ENCODE peak calls at places on chromosomes 16 and 17, in four cellular contexts. H is heart right ventricle, R is progenitor cell of endocrine pancreas, D is lower lobe of right lung. P is an unnamed sample.

GRCh38 chr17:40363480-40363838 is 1.1 kb downstream of the GJD3 start:
- DNase-seq in H (peak), R (no peak), D (peak), P (no peak)

GRCh38 chr16:58306327-58306726 is 11.5 kb upstream of the PRSS54 start:
- DNase-seq in H (no peak), R (no peak), D (no peak), P (peak)

GRCh38 chr17:12114686-12115418 is 94.2 kb downstream of the MAP2K4 start:
- DNase-seq in H (no peak), R (no peak), D (no peak), P (no peak)

GRCh38 chr17:81193051-81193410 is 27.0 kb upstream of the AATK start:
- DNase-seq in H (no peak), R (no peak), D (no peak), P (no peak)

GRCh38 chr16:46573008-46573833 is 48.0 kb downstream of the SHCBP1 start:
- DNase-seq in H (no peak), R (no peak), D (no peak), P (peak)

GRCh38 chr16:88790312-88791150 is 5.5 kb upstream of the PIEZO1 start:
- DNase-seq in H (no peak), R (no peak), D (peak), P (peak)

GRCh38 chr16:12406158-12406557 is 397.5 kb downstream of the CPPED1 start:
- DNase-seq in H (no peak), R (no peak), D (no peak), P (no peak)

GRCh38 chr17:19520641-19521040 is 13.0 kb upstream of the SLC47A1 start:
- DNase-seq in H (no peak), R (no peak), D (no peak), P (no peak)

GRCh38 chr16:50069060-50069459 is 3.3 kb downstream of the HEATR3 start:
- DNase-seq in H (no peak), R (no peak), D (no peak), P (no peak)

GRCh38 chr16:28309811-28310311 is 17.5 kb downstream of the SBK1 start:
- DNase-seq in H (no peak), R (no peak), D (peak), P (peak)

GRCh38 chr17:1829189-1829578 is 518 bp downstream of the SMYD4 start:
- DNase-seq in H (peak), R (no peak), D (no peak), P (peak)

GRCh38 chr17:50533720-50534148 is 1.2 kb downstream of the EPN3 start:
- DNase-seq in H (peak), R (no peak), D (peak), P (no peak)

GRCh38 chr17:48149174-48150106 is 41.9 kb downstream of the SNX11 start:
- DNase-seq in H (no peak), R (no peak), D (no peak), P (no peak)

GRCh38 chr17:7294614-7295153 is at the start of gene YBX2:
- DNase-seq in H (peak), R (peak), D (peak), P (peak)

GRCh38 chr17:42670199-42670924 is 6.4 kb downstream of the PLEKHH3 start:
- DNase-seq in H (no peak), R (no peak), D (no peak), P (peak)

GRCh38 chr17:60091908-60092331 is 13.2 kb upstream of the HEATR6 start:
- DNase-seq in H (no peak), R (no peak), D (no peak), P (no peak)

GRCh38 chr17:19386974-19387920 is at the start of gene MFAP4:
- DNase-seq in H (peak), R (no peak), D (no peak), P (peak)

GRCh38 chr17:28385037-28385797 is 13.7 kb downstream of the SARM1 start:
- DNase-seq in H (no peak), R (no peak), D (peak), P (peak)

GRCh38 chr16:80466024-80466986 is 74.5 kb upstream of the DYNLRB2 start:
- DNase-seq in H (peak), R (peak), D (peak), P (peak)

GRCh38 chr16:68417711-68418301 is 30.5 kb downstream of the SMPD3 start:
- DNase-seq in H (peak), R (no peak), D (peak), P (peak)

GRCh38 chr16:69093974-69094373 is 11.5 kb upstream of the HAS3 start:
- DNase-seq in H (no peak), R (no peak), D (no peak), P (no peak)

DNA sequence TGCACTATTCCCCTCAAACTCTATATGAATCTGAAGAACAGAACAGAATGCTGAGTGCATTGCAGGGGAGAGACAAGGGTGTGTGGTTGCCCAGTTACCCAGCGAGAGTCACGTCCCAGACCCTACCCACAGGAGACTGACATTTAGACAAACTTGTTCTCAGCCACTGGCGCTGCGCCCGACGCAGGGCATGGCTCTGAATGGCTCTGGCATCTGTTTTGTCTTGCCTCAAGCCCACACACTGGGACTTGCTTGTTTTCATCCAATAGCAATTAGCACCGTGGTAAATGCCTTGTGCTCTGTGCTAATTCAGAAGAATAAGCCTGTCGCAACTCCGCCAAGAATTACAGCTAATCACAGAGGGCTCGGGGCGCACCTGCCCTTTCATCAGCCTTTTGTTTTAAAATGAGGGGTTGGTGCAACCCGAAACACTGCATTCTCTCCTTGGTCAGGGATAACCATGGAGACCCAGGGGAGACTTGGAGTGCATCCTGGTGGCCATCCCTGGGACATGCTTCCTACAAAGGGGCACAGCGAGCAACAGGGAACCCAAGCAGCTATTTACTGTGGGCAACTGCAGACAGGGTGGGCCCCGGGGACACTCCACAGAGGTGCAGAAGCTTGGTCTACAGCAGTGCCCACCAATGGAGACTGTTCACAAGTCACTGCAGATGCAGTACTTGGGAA is 220.5 kb upstream of the ZFHX3 start:
- DNase-seq in H (no peak), R (no peak), D (no peak), P (no peak)
- TF ChIP-seq CTCF in H (no peak), R (no peak), D (no peak), P (no peak)

DNA sequence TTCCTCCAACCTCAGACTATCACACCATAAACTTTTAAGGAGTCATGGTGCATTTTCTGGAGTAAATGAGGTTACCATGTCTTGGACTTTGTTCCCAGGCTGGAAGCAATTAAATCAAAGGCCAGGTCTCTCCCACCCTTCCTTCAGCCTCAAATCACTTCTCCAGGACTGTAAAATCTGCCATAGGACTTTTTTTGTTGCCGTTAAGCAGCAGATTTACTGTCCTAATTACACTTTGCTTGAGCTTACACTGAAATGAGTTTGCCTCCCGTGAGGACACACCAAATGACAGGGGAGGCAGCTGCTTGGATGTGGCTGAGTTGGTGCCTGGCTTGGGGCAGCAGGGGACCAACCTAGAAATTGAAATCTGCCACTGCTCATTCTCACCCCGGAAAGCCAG is 14.7 kb downstream of the DCAKD start:
- DNase-seq in H (no peak), R (no peak), D (no peak), P (no peak)
- TF ChIP-seq CTCF in H (no peak), R (no peak), D (no peak), P (no peak)

DNA sequence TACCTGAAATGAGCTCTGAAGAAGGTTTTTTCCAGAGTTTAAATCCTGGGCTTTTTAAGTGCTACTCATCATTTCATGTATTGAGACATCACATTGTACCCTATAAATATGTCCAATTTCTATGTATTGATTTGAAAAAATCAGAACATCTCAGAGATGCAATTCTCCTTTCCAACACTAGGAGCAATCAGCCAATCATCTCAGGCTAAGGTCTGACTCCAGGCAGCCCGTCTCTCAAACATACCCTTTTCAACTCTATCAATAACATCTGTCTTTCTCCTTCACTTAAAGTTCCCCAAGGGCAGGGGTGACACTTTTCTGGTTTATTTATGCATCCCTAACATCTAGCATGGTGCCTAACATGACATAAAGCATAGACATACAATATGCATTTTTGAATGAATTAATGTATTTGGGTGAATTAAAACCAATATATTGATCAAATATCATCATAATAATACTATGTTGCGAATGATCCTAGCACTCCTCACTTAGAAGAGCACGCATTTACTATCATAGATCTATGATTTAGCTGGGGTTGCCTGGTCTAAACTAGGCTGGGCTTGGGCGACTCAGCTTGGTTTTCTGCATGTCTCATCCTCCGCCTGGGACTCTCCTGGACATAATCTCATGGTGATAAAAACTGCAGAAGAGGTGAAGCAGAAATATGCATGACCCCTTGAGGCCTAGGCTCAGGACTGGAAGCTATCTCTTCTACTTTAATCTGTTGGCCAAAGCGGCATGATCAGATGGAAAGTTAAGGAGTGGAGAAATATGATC is 5.2 kb upstream of the CDH11 start:
- DNase-seq in H (no peak), R (no peak), D (no peak), P (no peak)
- TF ChIP-seq CTCF in H (no peak), R (peak), D (peak), P (peak)

DNA sequence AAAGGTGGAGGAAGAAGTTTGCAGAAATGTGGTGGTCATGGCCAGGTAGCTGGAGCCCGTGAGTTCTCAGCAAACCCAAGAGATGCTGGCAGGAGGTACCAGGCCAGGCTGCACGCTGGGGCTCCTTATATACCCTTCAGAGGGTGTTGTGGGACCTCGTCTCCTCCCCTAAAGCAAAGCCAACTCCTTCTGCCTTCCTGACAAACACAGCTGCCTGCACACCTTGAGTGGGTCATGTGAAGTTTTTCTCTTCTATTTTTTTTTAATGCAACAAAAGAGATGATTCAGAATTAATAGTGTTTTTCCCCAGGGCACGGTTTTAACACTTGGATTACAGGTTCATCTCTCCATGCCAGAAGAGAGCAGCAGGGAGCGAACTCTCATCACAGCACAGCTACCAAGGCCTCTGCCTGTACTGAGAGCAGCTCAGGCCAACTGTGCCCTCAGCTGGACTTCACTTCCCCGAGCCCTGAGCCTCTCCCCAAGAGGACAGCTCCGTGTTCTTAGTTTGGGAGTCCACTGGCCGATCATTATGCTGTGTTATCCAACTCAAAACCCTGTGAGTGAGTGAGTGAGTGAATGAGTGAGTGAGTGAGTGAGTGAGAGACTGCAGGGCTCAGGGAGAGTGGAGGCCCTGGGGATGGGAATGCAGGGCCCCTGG is at the start of gene KRT15:
- DNase-seq in H (no peak), R (no peak), D (no peak), P (no peak)
- TF ChIP-seq CTCF in H (no peak), R (no peak), D (no peak), P (no peak)

GRCh38 chr17:58574025-58574424 is 59.6 kb upstream of the MTMR4 start:
- DNase-seq in H (no peak), R (no peak), D (no peak), P (no peak)

GRCh38 chr17:58575511-58575910 is 61.1 kb upstream of the MTMR4 start:
- DNase-seq in H (no peak), R (no peak), D (no peak), P (no peak)

GRCh38 chr17:58572846-58573245 is 58.4 kb upstream of the MTMR4 start:
- DNase-seq in H (no peak), R (no peak), D (no peak), P (no peak)

GRCh38 chr17:58577696-58578095 is 63.3 kb upstream of the MTMR4 start:
- DNase-seq in H (peak), R (peak), D (peak), P (peak)

DNA sequence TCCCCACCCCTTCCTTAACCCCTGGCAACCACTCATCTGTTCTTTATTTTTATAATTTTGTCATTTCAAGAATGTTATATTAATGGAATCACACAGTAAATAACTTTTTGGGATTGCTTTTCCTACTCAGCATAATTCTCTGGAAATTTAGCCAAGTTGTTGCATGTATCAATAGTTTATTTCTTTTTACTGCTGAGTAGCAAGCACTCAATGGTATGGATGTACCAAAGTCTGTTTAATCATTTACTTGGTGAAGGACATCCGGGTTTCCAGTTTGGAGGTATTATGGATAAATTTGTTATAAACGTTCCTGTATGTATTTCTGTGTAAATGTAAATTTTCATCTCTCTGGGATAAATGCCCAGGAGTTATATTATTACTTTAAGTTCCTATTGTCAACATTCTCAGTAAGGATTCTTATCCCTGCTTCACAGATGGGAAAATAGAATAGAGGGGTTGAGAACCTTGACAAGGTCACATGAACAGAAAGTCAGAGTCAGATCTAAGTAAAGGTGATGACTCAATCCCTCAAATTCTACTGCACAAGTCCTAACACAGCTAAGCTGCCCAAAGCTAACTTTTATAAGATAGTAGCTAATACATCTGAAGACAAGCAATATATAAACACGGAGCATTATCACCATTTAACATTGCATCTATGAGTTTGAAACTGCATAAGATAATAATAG is 62.4 kb upstream of the MTMR4 start:
- DNase-seq in H (no peak), R (no peak), D (no peak), P (no peak)
- TF ChIP-seq CTCF in H (no peak), R (no peak), D (no peak), P (no peak)